ENCODE peak calls at places on chromosomes 13 and 19, in five cellular contexts. A is LNCaP clone FGC, G is WTC11, U is tibial artery, K is neural crest cell. P is an unnamed sample.

GRCh38 chr19:8429044-8429443 is 15.7 kb upstream of the HNRNPM start:
- DNase-seq in A (no peak), G (no peak), U (no peak), K (no peak), P (no peak)

GRCh38 chr13:30125422-30126073 is 181.8 kb downstream of the KATNAL1 start:
- DNase-seq in A (no peak), G (no peak), U (no peak), K (no peak), P (no peak)

GRCh38 chr19:5908773-5909442 is 4.2 kb downstream of the VMAC start:
- DNase-seq in A (no peak), G (no peak), U (no peak), K (no peak), P (peak)

GRCh38 chr13:73251866-73252265 is 193.1 kb downstream of the KLF5 start:
- DNase-seq in A (no peak), G (no peak), U (no peak), K (no peak), P (no peak)

GRCh38 chr13:106526748-106527488 is 8.5 kb downstream of the EFNB2 start:
- DNase-seq in A (no peak), G (no peak), U (no peak), K (no peak), P (no peak)

GRCh38 chr13:80962173-80962572 is 621.2 kb upstream of the SPRY2 start:
- DNase-seq in A (no peak), G (no peak), U (no peak), K (no peak), P (no peak)

GRCh38 chr19:38070573-38070972 is 153.4 kb downstream of the DPF1 start:
- DNase-seq in A (peak), G (no peak), U (no peak), K (no peak), P (no peak)

GRCh38 chr19:6455924-6456323 is 3.7 kb downstream of the SLC25A23 start:
- DNase-seq in A (no peak), G (no peak), U (no peak), K (no peak), P (no peak)

GRCh38 chr19:38970664-38971532 is 4.6 kb downstream of the FBXO17 start:
- DNase-seq in A (no peak), G (no peak), U (no peak), K (no peak), P (no peak)

GRCh38 chr13:41520016-41520698 is 62.8 kb downstream of the RGCC start:
- DNase-seq in A (no peak), G (no peak), U (no peak), K (no peak), P (no peak)

GRCh38 chr19:36198116-36198515 is 16.3 kb downstream of the ZNF565 start:
- DNase-seq in A (no peak), G (no peak), U (no peak), K (no peak), P (no peak)

GRCh38 chr19:17394891-17395415 is 957 bp upstream of the CCDC194 start:
- DNase-seq in A (peak), G (peak), U (no peak), K (peak), P (peak)
- TF ChIP-seq CTCF in A (peak), G (peak), U (peak), K (peak), P (peak)

DNA sequence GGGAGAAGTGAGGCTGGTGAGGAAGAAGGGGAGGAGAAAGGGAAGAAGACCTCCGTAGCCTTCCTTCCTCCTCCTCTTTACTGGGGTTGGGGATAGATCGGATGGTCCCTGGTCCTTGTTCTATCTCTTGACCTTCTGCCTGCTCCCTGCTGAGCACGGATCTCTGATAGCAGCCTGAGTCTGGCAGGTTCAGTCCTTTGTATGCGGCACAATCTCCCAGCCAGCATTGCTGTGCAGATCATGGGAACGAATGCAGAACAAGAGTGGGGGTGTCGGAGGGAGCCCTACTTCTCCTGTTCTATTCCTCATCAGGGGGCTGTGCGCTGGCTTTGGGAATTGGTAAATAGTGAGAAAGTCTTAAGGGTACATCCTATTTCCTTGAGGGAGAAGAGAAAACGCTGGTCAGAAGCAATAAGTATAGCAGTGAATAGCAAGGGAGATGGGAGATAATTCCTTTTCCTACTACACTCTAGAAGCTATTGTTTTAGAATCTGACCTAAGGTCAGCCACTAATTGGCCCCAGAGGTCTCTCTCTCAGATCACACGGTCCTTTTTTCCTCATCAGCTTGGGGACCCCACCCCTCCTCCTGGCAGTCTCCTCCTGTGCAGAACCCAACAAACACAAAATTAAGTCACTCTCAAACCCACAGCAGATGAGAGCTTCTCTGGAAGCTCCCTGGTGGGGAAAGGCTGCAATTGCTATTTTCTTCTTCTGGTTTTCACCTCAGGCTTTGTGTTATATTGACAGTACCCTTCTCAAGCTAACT is 41.0 kb downstream of the KL start:
- DNase-seq in A (no peak), G (no peak), U (no peak), K (no peak), P (peak)
- TF ChIP-seq CTCF in A (no peak), G (peak), U (peak), K (peak), P (peak)

GRCh38 chr19:3061214-3062161 is 807 bp downstream of the TLE5 start:
- DNase-seq in A (no peak), G (no peak), U (peak), K (no peak), P (no peak)
- TF ChIP-seq CTCF in A (no peak), G (no peak), U (no peak), K (peak), P (no peak)

DNA sequence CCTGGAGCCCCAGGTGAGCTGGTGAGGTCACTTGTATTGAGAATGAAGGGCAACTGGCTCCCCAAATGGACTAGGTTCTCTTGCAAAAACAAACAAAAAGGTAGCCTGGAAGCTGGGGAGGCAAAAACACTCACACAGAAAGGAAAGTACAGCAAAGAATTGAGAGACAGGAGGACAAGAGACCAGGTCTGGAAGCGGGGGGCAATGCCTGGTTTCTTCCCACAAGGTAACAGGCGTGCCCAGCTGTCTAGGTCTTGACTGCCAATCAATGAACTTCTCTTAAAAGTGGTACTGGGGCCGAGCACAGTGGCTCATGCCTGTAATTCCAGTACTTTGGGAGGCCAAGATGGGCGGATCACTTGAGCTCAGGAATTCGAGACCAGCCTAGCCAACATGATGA is 356.4 kb upstream of the TSHZ3 start:
- DNase-seq in A (no peak), G (no peak), U (no peak), K (no peak), P (no peak)
- TF ChIP-seq CTCF in A (no peak), G (no peak), U (no peak), K (no peak), P (no peak)